ENCODE peak calls at places on chromosomes 11 and 22, in seven cellular contexts. One of them, this sample, is unnamed.
A peak's percentile ranks its signal among the peaks of the same experiment; 100 is the strongest.

GRCh38 chr11:86014221-86014620 is 54.7 kb downstream of the PICALM start:
- DNase-seq in NB4: no peak
- DNase-seq in SK-N-DZ: no peak
- DNase-seq in hepatic stellate cell: no peak
- DNase-seq in NCI-H1092: no peak
- DNase-seq in AG08396: no peak
- DNase-seq in fibroblast of lung: no peak
- DNase-seq in this sample: no peak

GRCh38 chr11:93730108-93731107 is 10.9 kb downstream of the TAF1D start:
- DNase-seq in hepatic stellate cell: no peak
- DNase-seq in SK-N-DZ: no peak
- DNase-seq in fibroblast of lung: no peak
- DNase-seq in AG08396: no peak
- DNase-seq in NB4: no peak
- DNase-seq in NCI-H1092: no peak
- DNase-seq in this sample: no peak

GRCh38 chr11:95883381-95883780 is 40.5 kb downstream of the MTMR2 start:
- DNase-seq in NCI-H1092: no peak
- DNase-seq in fibroblast of lung: no peak
- DNase-seq in NB4: no peak
- DNase-seq in SK-N-DZ: no peak
- DNase-seq in AG08396: no peak
- DNase-seq in hepatic stellate cell: no peak
- DNase-seq in this sample: no peak

GRCh38 chr11:96149743-96150555 is 193.0 kb downstream of the MAML2 start:
- DNase-seq in hepatic stellate cell: peak; percentile 52
- DNase-seq in NCI-H1092: no peak
- DNase-seq in fibroblast of lung: no peak
- DNase-seq in AG08396: peak; percentile 41
- DNase-seq in NB4: no peak
- DNase-seq in SK-N-DZ: no peak
- DNase-seq in this sample: peak; percentile 57

GRCh38 chr11:112455791-112456190 is 195.1 kb upstream of the PLET1 start:
- DNase-seq in NCI-H1092: no peak
- DNase-seq in hepatic stellate cell: no peak
- DNase-seq in fibroblast of lung: peak; percentile 14
- DNase-seq in SK-N-DZ: no peak
- DNase-seq in NB4: no peak
- DNase-seq in AG08396: no peak
- DNase-seq in this sample: no peak

GRCh38 chr11:134633276-134633675 is 221.2 kb upstream of the B3GAT1 start:
- DNase-seq in SK-N-DZ: no peak
- DNase-seq in fibroblast of lung: no peak
- DNase-seq in AG08396: no peak
- DNase-seq in hepatic stellate cell: no peak
- DNase-seq in NCI-H1092: no peak
- DNase-seq in NB4: no peak
- DNase-seq in this sample: no peak

GRCh38 chr11:73361953-73362776 is 14.0 kb upstream of the RELT start:
- DNase-seq in fibroblast of lung: no peak
- DNase-seq in AG08396: peak; percentile 51
- DNase-seq in NCI-H1092: no peak
- DNase-seq in NB4: no peak
- DNase-seq in hepatic stellate cell: peak; percentile 53
- DNase-seq in SK-N-DZ: no peak
- DNase-seq in this sample: no peak

GRCh38 chr22:32475428-32476010 is 908 bp downstream of the FBXO7 start:
- DNase-seq in NCI-H1092: no peak
- DNase-seq in fibroblast of lung: peak; percentile 65
- DNase-seq in AG08396: peak; percentile 30
- DNase-seq in SK-N-DZ: no peak
- DNase-seq in NB4: peak; percentile 67
- DNase-seq in hepatic stellate cell: no peak
- DNase-seq in this sample: no peak

GRCh38 chr11:120133216-120134105 is 4.5 kb downstream of the TRIM29 start:
- DNase-seq in AG08396: no peak
- DNase-seq in fibroblast of lung: no peak
- DNase-seq in NCI-H1092: no peak
- DNase-seq in NB4: no peak
- DNase-seq in hepatic stellate cell: no peak
- DNase-seq in SK-N-DZ: no peak
- DNase-seq in this sample: no peak

GRCh38 chr11:64659417-64660144 is 63.4 kb downstream of the NRXN2 start:
- DNase-seq in NB4: peak; percentile 93
- DNase-seq in NCI-H1092: no peak
- DNase-seq in SK-N-DZ: no peak
- DNase-seq in fibroblast of lung: peak; percentile 54
- DNase-seq in hepatic stellate cell: peak; percentile 96
- DNase-seq in AG08396: peak; percentile 88
- DNase-seq in this sample: peak; percentile 89

GRCh38 chr11:67489860-67490726 is 7.3 kb downstream of the AIP start:
- DNase-seq in fibroblast of lung: no peak
- DNase-seq in NCI-H1092: no peak
- DNase-seq in hepatic stellate cell: no peak
- DNase-seq in AG08396: no peak
- DNase-seq in NB4: no peak
- DNase-seq in SK-N-DZ: no peak
- DNase-seq in this sample: no peak

This sample was measured in A172.